ENCODE peak calls at places on chromosomes 5 and 9, in eight cellular contexts. I is AG09309, Q is heart right ventricle, A is psoas muscle, G is lower leg skin, P is GM13976, C is kidney, B is Calu3. O is an unnamed sample.

GRCh38 chr5:41776435-41776834 is 93.8 kb downstream of the OXCT1 start:
- DNase-seq in I (no peak), Q (no peak), A (no peak), G (no peak), P (no peak), C (no peak), B (no peak), O (no peak)

GRCh38 chr5:175681045-175681974 is 23.4 kb downstream of the HRH2 start:
- DNase-seq in I (no peak), Q (no peak), A (peak), G (no peak), P (no peak), C (peak), B (no peak), O (no peak)

GRCh38 chr9:95462419-95463121 is 54.2 kb downstream of the PTCH1 start:
- DNase-seq in I (peak), Q (peak), A (peak), G (peak), P (peak), C (peak), B (no peak), O (no peak)

GRCh38 chr9:89351584-89351983 is 33.3 kb downstream of the SECISBP2 start:
- DNase-seq in I (no peak), Q (no peak), A (peak), G (peak), P (no peak), C (no peak), B (no peak), O (no peak)

GRCh38 chr5:112684121-112684520 is 53.6 kb upstream of the APC start:
- DNase-seq in I (no peak), Q (no peak), A (no peak), G (no peak), P (no peak), C (no peak), B (no peak), O (no peak)

GRCh38 chr5:157100140-157100679 is 8.6 kb downstream of the HAVCR2 start:
- DNase-seq in I (peak), Q (no peak), A (no peak), G (no peak), P (no peak), C (no peak), B (no peak), O (peak)

GRCh38 chr5:36305571-36306326 is 4.0 kb upstream of the RANBP3L start:
- DNase-seq in I (no peak), Q (peak), A (peak), G (no peak), P (peak), C (peak), B (peak), O (no peak)

GRCh38 chr5:93708442-93708841 is 33.0 kb downstream of the POU5F2 start:
- DNase-seq in I (no peak), Q (no peak), A (no peak), G (no peak), P (no peak), C (no peak), B (no peak), O (no peak)

GRCh38 chr9:126619336-126619919 is 5.7 kb downstream of the LMX1B start:
- DNase-seq in I (no peak), Q (no peak), A (peak), G (no peak), P (no peak), C (peak), B (no peak), O (no peak)

GRCh38 chr5:138458353-138458752 is 6.9 kb upstream of the EGR1 start:
- DNase-seq in I (no peak), Q (peak), A (no peak), G (no peak), P (no peak), C (no peak), B (no peak), O (no peak)

GRCh38 chr5:138459311-138459710 is 6.0 kb upstream of the EGR1 start:
- DNase-seq in I (no peak), Q (peak), A (peak), G (no peak), P (peak), C (no peak), B (no peak), O (peak)

GRCh38 chr5:138458856-138459255 is 6.4 kb upstream of the EGR1 start:
- DNase-seq in I (no peak), Q (no peak), A (no peak), G (no peak), P (no peak), C (no peak), B (no peak), O (no peak)

GRCh38 chr5:138455191-138455930 is 9.9 kb upstream of the EGR1 start:
- DNase-seq in I (no peak), Q (no peak), A (no peak), G (no peak), P (no peak), C (no peak), B (no peak), O (no peak)

DNA sequence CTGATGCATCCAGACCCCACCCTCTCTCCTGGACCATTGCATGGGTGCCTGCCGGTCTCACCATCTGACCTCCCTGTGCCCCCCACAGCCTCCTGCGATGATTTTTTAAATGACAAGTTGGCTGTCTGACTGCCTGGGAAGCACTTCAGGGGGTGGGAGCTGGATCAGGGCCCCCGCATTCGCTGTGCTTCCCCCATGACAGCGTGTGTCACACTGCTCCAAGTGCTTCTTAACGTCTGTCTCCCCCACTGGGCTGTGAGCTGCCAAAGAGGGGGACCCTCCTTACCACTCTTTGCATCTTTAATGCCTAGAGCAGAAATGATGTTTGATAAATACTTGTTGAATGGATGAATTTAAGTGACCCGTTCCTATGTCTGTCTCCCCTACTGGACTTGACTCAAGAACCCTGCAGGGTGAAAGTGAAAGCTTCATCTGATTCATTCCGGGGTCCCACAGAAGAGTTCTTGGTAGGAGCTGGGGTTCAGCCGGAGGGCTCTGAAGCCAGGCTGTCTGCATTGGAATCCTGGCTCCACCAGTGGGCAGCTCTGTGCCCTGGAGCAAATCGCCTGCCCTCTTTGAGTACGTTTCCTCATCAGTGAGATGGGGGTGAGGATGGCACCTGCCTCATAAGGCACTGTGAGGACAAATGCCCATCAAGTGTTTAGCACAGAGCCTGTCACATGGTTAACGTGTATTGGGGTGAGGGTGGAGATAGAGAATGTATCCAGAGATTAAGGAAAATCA is 7.6 kb upstream of the EGR1 start:
- DNase-seq in I (no peak), Q (no peak), A (no peak), G (no peak), P (no peak), C (no peak), B (no peak), O (no peak)
- TF ChIP-seq CTCF in I (no peak), Q (peak), A (no peak), G (no peak), P (no peak), C (no peak), B (no peak), O (no peak)

GRCh38 chr5:2167671-2168070 is 284.9 kb upstream of the IRX4 start:
- DNase-seq in I (no peak), Q (no peak), A (peak), G (no peak), P (no peak), C (no peak), B (no peak), O (no peak)

GRCh38 chr5:2169417-2169787 is 286.7 kb upstream of the IRX4 start:
- DNase-seq in I (no peak), Q (no peak), A (no peak), G (no peak), P (no peak), C (no peak), B (no peak), O (no peak)

GRCh38 chr5:2172471-2172870 is 289.7 kb upstream of the IRX4 start:
- DNase-seq in I (no peak), Q (no peak), A (no peak), G (no peak), P (no peak), C (no peak), B (no peak), O (no peak)

GRCh38 chr5:2168601-2169416 is 286.1 kb upstream of the IRX4 start:
- DNase-seq in I (no peak), Q (no peak), A (no peak), G (no peak), P (no peak), C (no peak), B (no peak), O (no peak)

GRCh38 chr5:2169862-2170820 is 287.4 kb upstream of the IRX4 start:
- DNase-seq in I (no peak), Q (no peak), A (no peak), G (no peak), P (no peak), C (no peak), B (no peak), O (no peak)
- TF ChIP-seq CTCF in I (no peak), Q (no peak), A (no peak), G (no peak), P (no peak), C (no peak), B (no peak), O (no peak)

GRCh38 chr9:107325842-107326241 is 42.8 kb downstream of the RAD23B start:
- DNase-seq in I (no peak), Q (no peak), A (no peak), G (no peak), P (no peak), C (no peak), B (no peak), O (no peak)
- TF ChIP-seq CTCF in I (no peak), Q (no peak), A (no peak), G (no peak), P (no peak), C (no peak), B (no peak), O (no peak)

GRCh38 chr5:152514827-152515397 is 109.8 kb upstream of the NMUR2 start:
- DNase-seq in I (no peak), Q (no peak), A (no peak), G (no peak), P (no peak), C (no peak), B (peak), O (no peak)
- TF ChIP-seq CTCF in I (peak), Q (peak), A (peak), G (no peak), P (no peak), C (no peak), B (no peak), O (peak)

GRCh38 chr9:116152390-116152789 is 1.2 kb upstream of the PAPPA start:
- DNase-seq in I (no peak), Q (no peak), A (no peak), G (no peak), P (no peak), C (no peak), B (no peak), O (no peak)

GRCh38 chr9:116151966-116152381 is 1.6 kb upstream of the PAPPA start:
- DNase-seq in I (peak), Q (no peak), A (no peak), G (no peak), P (no peak), C (no peak), B (no peak), O (no peak)

GRCh38 chr9:116151199-116151598 is 2.4 kb upstream of the PAPPA start:
- DNase-seq in I (no peak), Q (no peak), A (no peak), G (no peak), P (no peak), C (no peak), B (no peak), O (no peak)

GRCh38 chr9:116147821-116148220 is 5.8 kb upstream of the PAPPA start:
- DNase-seq in I (no peak), Q (no peak), A (no peak), G (no peak), P (no peak), C (no peak), B (no peak), O (no peak)

DNA sequence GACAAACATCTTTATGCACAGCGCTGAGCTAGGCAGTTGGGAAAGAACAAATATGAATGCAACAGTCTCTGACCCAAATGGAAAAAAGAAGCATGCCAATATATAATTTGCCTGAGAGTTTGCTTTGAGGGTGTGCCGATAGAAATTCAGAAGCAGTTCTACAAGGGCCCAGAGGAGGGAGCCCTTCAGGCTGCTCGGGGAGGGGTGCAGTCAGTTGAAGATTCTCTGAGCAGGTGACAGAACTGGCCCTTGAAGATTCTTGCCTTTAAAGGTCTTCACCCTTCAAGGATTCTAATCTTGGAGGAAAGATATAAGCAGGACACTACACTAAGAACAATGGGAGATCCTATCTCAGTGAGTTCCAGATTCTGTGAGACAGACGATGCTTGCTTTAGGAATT is 3.7 kb upstream of the PAPPA start:
- DNase-seq in I (no peak), Q (no peak), A (no peak), G (no peak), P (peak), C (no peak), B (peak), O (no peak)
- TF ChIP-seq CTCF in I (peak), Q (peak), A (peak), G (no peak), P (peak), C (peak), B (no peak), O (peak)

GRCh38 chr9:26949604-26950003 is 2.6 kb upstream of the PLAA start:
- DNase-seq in I (no peak), Q (no peak), A (no peak), G (no peak), P (no peak), C (no peak), B (no peak), O (no peak)
- TF ChIP-seq CTCF in I (no peak), Q (no peak), A (no peak), G (no peak), P (no peak), C (no peak), B (no peak), O (no peak)

DNA sequence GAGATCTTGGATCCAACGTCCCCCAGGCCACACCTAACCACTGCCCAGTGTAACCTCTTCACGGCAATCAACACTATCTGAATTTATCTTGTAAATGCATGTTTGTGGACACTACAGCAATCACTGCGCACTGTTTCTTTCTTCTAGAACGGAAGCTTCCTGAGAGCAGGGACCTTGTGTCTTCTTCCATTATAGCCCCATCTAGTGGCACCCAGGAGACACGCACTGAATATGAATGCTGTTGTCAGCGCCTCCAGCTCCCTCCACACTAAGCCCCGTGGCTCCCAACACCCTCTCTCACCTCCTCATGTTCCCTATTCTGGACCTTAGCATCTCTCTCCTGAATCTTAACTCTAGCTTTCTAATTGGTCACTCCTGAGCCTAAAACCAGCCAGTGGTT is 72.7 kb downstream of the SMIM23 start:
- DNase-seq in I (no peak), Q (no peak), A (no peak), G (no peak), P (peak), C (no peak), B (no peak), O (no peak)
- TF ChIP-seq CTCF in I (peak), Q (peak), A (peak), G (no peak), P (peak), C (no peak), B (peak), O (peak)

DNA sequence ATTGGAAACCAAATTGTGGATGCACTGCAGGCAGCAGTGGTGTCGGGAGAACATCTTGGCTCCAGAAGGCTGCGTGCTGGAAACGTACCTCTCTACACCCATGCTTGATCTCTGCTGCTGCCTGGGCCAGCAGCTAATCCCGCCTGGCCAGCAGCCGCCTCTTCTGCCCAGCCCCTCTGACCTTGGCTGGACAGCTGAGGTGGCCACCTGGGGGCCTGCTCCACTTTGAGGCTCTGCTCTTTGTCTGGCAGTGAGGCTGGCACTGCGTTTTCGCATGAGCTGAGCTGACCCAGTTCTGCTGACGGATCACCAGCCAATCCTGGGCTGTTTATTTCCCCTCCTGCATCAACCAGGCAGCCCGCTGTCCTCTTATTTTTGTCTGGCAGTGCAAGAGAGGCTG is 154.9 kb downstream of the TENT4A start:
- DNase-seq in I (no peak), Q (no peak), A (peak), G (no peak), P (no peak), C (no peak), B (no peak), O (no peak)
- TF ChIP-seq CTCF in I (no peak), Q (no peak), A (no peak), G (no peak), P (no peak), C (no peak), B (no peak), O (no peak)

GRCh38 chr5:35229076-35230042 is 928 bp downstream of the PRLR start:
- DNase-seq in I (no peak), Q (no peak), A (no peak), G (peak), P (peak), C (peak), B (peak), O (peak)
- TF ChIP-seq CTCF in I (no peak), Q (peak), A (no peak), G (no peak), P (peak), C (peak), B (no peak), O (peak)

O was measured in CD14-positive monocyte.